ENCODE peak calls at places on chromosomes 3 and 15, in four cellular contexts. I is NCI-H446, X is EH, F is neuronal stem cell. V is an unnamed sample.

GRCh38 chr3:114221165-114221880 is 16.1 kb downstream of the ZNF80 start:
- DNase-seq in I (no peak), X (no peak), F (no peak), V (peak)

GRCh38 chr15:90316139-90316538 is 35.9 kb upstream of the ZNF774 start:
- DNase-seq in I (no peak), X (no peak), F (no peak), V (no peak)

GRCh38 chr3:45966969-45967640 is 23.8 kb downstream of the CXCR6 start:
- DNase-seq in I (peak), X (no peak), F (no peak), V (no peak)

GRCh38 chr3:73378207-73378606 is 246.5 kb downstream of the PDZRN3 start:
- DNase-seq in I (no peak), X (no peak), F (no peak), V (no peak)

GRCh38 chr15:94857466-94857865 is 626.1 kb downstream of the MCTP2 start:
- DNase-seq in I (no peak), X (no peak), F (no peak), V (no peak)

GRCh38 chr3:38521391-38521987 is 25.3 kb downstream of the EXOG start:
- DNase-seq in I (peak), X (peak), F (peak), V (peak)

GRCh38 chr3:171972965-171973364 is 66.4 kb upstream of the FNDC3B start:
- DNase-seq in I (no peak), X (peak), F (no peak), V (no peak)

GRCh38 chr3:175869398-175869797 is 1010.3 kb downstream of the NAALADL2 start:
- DNase-seq in I (no peak), X (no peak), F (no peak), V (no peak)

GRCh38 chr15:32898991-32899613 is 181.3 kb downstream of the GREM1 start:
- DNase-seq in I (no peak), X (no peak), F (peak), V (no peak)

GRCh38 chr15:101122806-101123205 is 129.0 kb downstream of the CHSY1 start:
- DNase-seq in I (no peak), X (no peak), F (no peak), V (no peak)